ENCODE peak calls at places on chromosomes 1 and 21, in seven cellular contexts. C is NCI-H1105 treated with DMSO at 0.1 percent for 48 hours; W is GM23248; V is T follicular helper cell; P is T-helper 9 cell; U is NCI-H1092; L is stimulated activated CD4-positive, alpha-beta T cell treated with anti-CD3 and anti-CD28 coated beads, TNF-alpha, amount 100 ng/mL, for 24 hours. Z is an unnamed sample.

GRCh38 chr1:2049517-2050481 is at the start of gene PRKCZ:
- DNase-seq in C (peak), W (peak), V (peak), P (peak), U (no peak), L (peak), Z (no peak)

GRCh38 chr1:153081736-153082135 is 10.3 kb upstream of the SPRR2B start:
- DNase-seq in C (no peak), W (no peak), V (no peak), P (no peak), U (no peak), L (no peak), Z (no peak)

GRCh38 chr1:11617314-11617713 is 36.9 kb downstream of the FBXO2 start:
- DNase-seq in C (no peak), W (no peak), V (no peak), P (no peak), U (peak), L (no peak), Z (no peak)

GRCh38 chr1:77891200-77891599 is 2.8 kb downstream of the NEXN start:
- DNase-seq in C (no peak), W (no peak), V (no peak), P (no peak), U (no peak), L (no peak), Z (no peak)

GRCh38 chr1:241356519-241357365 is at the start of gene RGS7:
- DNase-seq in C (peak), W (peak), V (no peak), P (no peak), U (peak), L (no peak), Z (no peak)

GRCh38 chr21:43624343-43624742 is 34.9 kb downstream of the HSF2BP start:
- DNase-seq in C (no peak), W (no peak), V (no peak), P (no peak), U (no peak), L (no peak), Z (no peak)

GRCh38 chr1:13619909-13620308 is 36.3 kb downstream of the PDPN start:
- DNase-seq in C (no peak), W (peak), V (no peak), P (no peak), U (no peak), L (no peak), Z (no peak)

GRCh38 chr1:245878585-245878984 is 628.5 kb downstream of the SMYD3 start:
- DNase-seq in C (no peak), W (no peak), V (no peak), P (no peak), U (no peak), L (no peak), Z (no peak)

GRCh38 chr1:85818371-85818770 is 110.1 kb upstream of the ZNHIT6 start:
- DNase-seq in C (no peak), W (peak), V (no peak), P (no peak), U (no peak), L (no peak), Z (no peak)

GRCh38 chr1:86965012-86965826 is 50.8 kb downstream of the HS2ST1 start:
- DNase-seq in C (peak), W (peak), V (no peak), P (no peak), U (peak), L (no peak), Z (no peak)

GRCh38 chr1:21225065-21225464 is 48.4 kb upstream of the EIF4G3 start:
- DNase-seq in C (no peak), W (no peak), V (no peak), P (no peak), U (no peak), L (no peak), Z (no peak)

GRCh38 chr1:33224166-33224707 is 32.1 kb upstream of the ZNF362 start:
- DNase-seq in C (no peak), W (no peak), V (no peak), P (no peak), U (no peak), L (no peak), Z (no peak)

GRCh38 chr1:186643600-186643999 is 36.6 kb downstream of the PTGS2 start:
- DNase-seq in C (no peak), W (peak), V (no peak), P (no peak), U (no peak), L (no peak), Z (no peak)

GRCh38 chr1:234772345-234773147 is 162.6 kb upstream of the IRF2BP2 start:
- DNase-seq in C (no peak), W (peak), V (peak), P (peak), U (no peak), L (peak), Z (no peak)

GRCh38 chr1:50611675-50612074 is 188.4 kb upstream of the DMRTA2 start:
- DNase-seq in C (no peak), W (no peak), V (no peak), P (no peak), U (no peak), L (no peak), Z (no peak)

GRCh38 chr21:33640697-33641338 is 723 bp downstream of the CRYZL1 start:
- DNase-seq in C (peak), W (peak), V (no peak), P (no peak), U (no peak), L (no peak), Z (no peak)

GRCh38 chr1:185375583-185375982 is 58.5 kb upstream of the IVNS1ABP start:
- DNase-seq in C (no peak), W (peak), V (no peak), P (no peak), U (no peak), L (no peak), Z (peak)

GRCh38 chr1:177569476-177569875 is 398.7 kb downstream of the BRINP2 start:
- DNase-seq in C (no peak), W (peak), V (no peak), P (no peak), U (no peak), L (no peak), Z (no peak)

GRCh38 chr1:91555821-91556531 is 55.3 kb downstream of the CDC7 start:
- DNase-seq in C (no peak), W (peak), V (peak), P (peak), U (no peak), L (peak), Z (no peak)

GRCh38 chr1:67952071-67952470 is 98.4 kb downstream of the DIRAS3 start:
- DNase-seq in C (no peak), W (peak), V (no peak), P (no peak), U (no peak), L (no peak), Z (no peak)

GRCh38 chr21:39518055-39518844 is 66.5 kb downstream of the SH3BGR start:
- DNase-seq in C (peak), W (peak), V (peak), P (peak), U (peak), L (peak), Z (peak)

GRCh38 chr1:2373551-2374259 is 17.6 kb downstream of the MORN1 start:
- DNase-seq in C (no peak), W (no peak), V (no peak), P (no peak), U (no peak), L (no peak), Z (no peak)

GRCh38 chr1:156709743-156710489 is 4.5 kb upstream of the CRABP2 start:
- DNase-seq in C (peak), W (peak), V (no peak), P (no peak), U (peak), L (no peak), Z (peak)

GRCh38 chr1:28208818-28209441 is 23.9 kb downstream of the DNAJC8 start:
- DNase-seq in C (peak), W (peak), V (peak), P (peak), U (no peak), L (peak), Z (no peak)

GRCh38 chr1:211935448-211935970 is 99.8 kb downstream of the INTS7 start:
- DNase-seq in C (no peak), W (no peak), V (no peak), P (no peak), U (no peak), L (peak), Z (no peak)

GRCh38 chr1:179883739-179884138 is 1.7 kb downstream of the TOR1AIP1 start:
- DNase-seq in C (no peak), W (peak), V (peak), P (peak), U (no peak), L (peak), Z (no peak)

GRCh38 chr1:201025571-201026002 is 2.1 kb upstream of the KIF21B start:
- DNase-seq in C (no peak), W (peak), V (no peak), P (no peak), U (no peak), L (no peak), Z (no peak)